ENCODE peak calls at places on chromosomes 6 and 20, in four cellular contexts. C is K562, S is A549, O is HepG2. V is an unnamed sample.

GRCh38 chr6:147709396-147710272 is 201.1 kb downstream of the SAMD5 start:
- DNase-seq in C (peak), S (no peak), O (peak), V (no peak)

GRCh38 chr6:100504786-100505737 is 40.3 kb upstream of the SIM1 start:
- DNase-seq in C (no peak), S (peak), O (no peak), V (no peak)

GRCh38 chr6:74415056-74415455 is 719.1 kb downstream of the CD109 start:
- DNase-seq in C (no peak), S (no peak), O (no peak), V (no peak)

GRCh38 chr6:28977351-28978136 is 27.6 kb downstream of the ZNF311 start:
- DNase-seq in C (no peak), S (no peak), O (no peak), V (no peak)

GRCh38 chr20:801678-802077 is 31.8 kb upstream of the FAM110A start:
- DNase-seq in C (no peak), S (no peak), O (no peak), V (no peak)

GRCh38 chr6:82410151-82410621 is 46.6 kb downstream of the TPBG start:
- DNase-seq in C (no peak), S (no peak), O (no peak), V (no peak)

GRCh38 chr6:105359419-105360366 is 43.2 kb downstream of the PREP start:
- DNase-seq in C (peak), S (peak), O (no peak), V (no peak)

GRCh38 chr6:147750420-147750819 is 241.9 kb downstream of the SAMD5 start:
- DNase-seq in C (no peak), S (no peak), O (no peak), V (no peak)

GRCh38 chr20:39800548-39800947 is 838.4 kb downstream of the DHX35 start:
- DNase-seq in C (no peak), S (peak), O (no peak), V (peak)

GRCh38 chr6:133764011-133764812 is 124.7 kb upstream of the TCF21 start:
- DNase-seq in C (no peak), S (no peak), O (no peak), V (no peak)

GRCh38 chr6:138571174-138571573 is 71.9 kb upstream of the NHSL1 start:
- DNase-seq in C (no peak), S (no peak), O (peak), V (no peak)

GRCh38 chr6:91697010-91697694 is 1110.3 kb upstream of the MAP3K7 start:
- DNase-seq in C (no peak), S (no peak), O (no peak), V (no peak)

GRCh38 chr20:9270831-9271230 is 201.9 kb downstream of the PLCB4 start:
- DNase-seq in C (no peak), S (peak), O (no peak), V (no peak)
- TF ChIP-seq HDAC2 in C (no peak), S (no peak), O (no peak), V (no peak)

DNA sequence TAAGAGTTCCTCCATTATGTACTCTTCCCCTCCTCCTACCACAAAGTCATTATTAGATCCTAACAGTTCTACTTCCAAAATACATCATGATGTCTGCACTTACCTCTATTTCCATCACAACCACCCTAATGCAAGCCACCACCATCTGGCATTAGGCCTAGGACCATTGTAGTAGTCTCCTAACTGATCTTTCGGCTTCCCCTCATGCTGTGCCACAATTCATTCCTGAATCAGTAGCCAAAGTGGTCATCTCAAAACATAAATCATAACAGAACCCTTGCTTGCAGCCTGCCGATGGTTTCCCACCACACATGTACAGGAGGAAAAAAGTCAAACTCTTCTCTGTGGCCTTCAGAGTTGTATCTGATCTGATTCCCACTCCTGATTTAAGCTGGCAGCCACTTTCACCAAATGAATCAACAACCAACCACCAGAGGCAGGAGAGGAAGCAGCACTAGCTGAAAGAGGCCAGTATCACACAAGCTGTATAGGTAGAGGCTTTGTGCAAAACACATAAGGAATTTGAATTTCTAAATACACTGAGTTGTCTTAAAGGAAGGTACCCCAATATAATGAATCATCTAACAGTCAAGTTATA is 26.1 kb downstream of the FAM184A start:
- DNase-seq in C (no peak), S (no peak), O (no peak), V (no peak)
- TF ChIP-seq ESRRA in C (no peak), S (no peak), O (no peak), V (no peak)

GRCh38 chr6:54846243-54846856 is at the start of gene FAM83B:
- DNase-seq in C (no peak), S (no peak), O (no peak), V (no peak)
- TF ChIP-seq HDAC2 in C (no peak), S (no peak), O (no peak), V (no peak)

GRCh38 chr20:35091808-35092523 is 641 bp downstream of the TRPC4AP start:
- DNase-seq in C (no peak), S (no peak), O (peak), V (no peak)
- TF ChIP-seq ESRRA in C (no peak), S (no peak), O (no peak), V (no peak)

DNA sequence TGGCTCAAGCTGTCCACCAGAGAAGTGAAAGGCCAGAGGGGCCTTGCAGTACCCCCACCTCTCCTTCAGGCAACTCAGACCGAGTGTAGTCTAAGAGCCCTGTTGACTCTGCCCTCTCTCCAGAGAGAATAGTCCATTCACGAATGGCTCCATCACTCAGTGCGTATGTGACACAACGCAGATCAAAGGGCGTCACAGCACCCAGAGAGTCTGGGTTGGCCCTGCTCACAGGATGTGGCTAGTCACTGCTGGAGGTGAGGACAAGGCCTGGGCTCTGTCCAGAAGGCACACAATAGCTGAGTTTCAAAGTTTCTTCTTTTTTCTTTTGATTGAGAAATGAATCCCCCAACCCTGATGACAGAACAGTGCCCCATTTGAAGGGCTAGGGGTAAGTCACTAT is 74.1 kb downstream of the TRMT11 start:
- DNase-seq in C (no peak), S (no peak), O (peak), V (no peak)
- TF ChIP-seq HDAC2 in C (no peak), S (no peak), O (no peak), V (no peak)

DNA sequence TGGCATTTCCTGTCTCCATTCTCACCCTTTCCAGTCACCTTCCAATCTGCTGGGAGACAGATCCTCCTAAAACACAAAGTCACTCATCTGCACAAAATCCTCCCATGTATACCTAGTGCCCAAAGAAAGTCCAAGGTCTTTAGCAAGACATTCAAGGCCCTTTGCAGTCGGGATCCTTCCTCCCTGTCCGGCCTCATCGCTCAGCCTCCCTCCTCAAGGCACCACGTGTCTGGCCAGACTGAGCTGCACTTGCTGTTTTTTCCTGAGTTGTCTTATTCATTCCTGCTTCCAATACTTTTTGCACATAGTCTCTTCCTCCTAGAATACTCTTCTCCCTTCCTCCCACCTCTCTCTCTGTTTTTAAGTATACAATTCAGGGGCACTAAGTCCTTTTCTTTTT is 1.4 kb downstream of the TRIM15 start:
- DNase-seq in C (no peak), S (no peak), O (no peak), V (no peak)
- TF ChIP-seq ESRRA in C (no peak), S (no peak), O (no peak), V (no peak)

GRCh38 chr20:62752671-62753501 is 43.4 kb upstream of the MRGBP start:
- DNase-seq in C (no peak), S (no peak), O (peak), V (no peak)
- TF ChIP-seq HDAC2 in C (no peak), S (no peak), O (no peak), V (no peak)

GRCh38 chr6:41097467-41098090 is 24.8 kb downstream of the NFYA start:
- DNase-seq in C (no peak), S (no peak), O (no peak), V (no peak)
- TF ChIP-seq ESRRA in C (no peak), S (no peak), O (no peak), V (no peak)

DNA sequence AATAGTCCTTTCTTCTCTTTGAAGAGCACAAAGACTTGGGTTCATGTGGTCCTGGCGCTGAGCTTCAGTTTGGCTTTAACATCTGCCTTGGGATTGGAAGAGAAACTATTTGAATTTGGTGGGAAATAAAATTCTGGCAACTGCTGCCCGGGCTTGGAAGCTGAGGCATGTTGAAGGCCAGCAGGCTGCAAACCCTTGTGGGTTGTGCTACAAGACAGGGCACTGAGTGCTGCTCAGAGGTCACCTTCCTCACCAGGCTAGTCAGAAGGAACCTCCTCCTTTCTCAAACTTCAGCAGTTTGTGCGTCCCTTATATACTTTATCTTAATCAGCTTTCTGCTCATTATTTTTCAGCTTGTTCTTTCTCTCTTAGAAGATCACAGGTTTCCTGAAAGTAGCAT is 238.4 kb upstream of the TBX18 start:
- DNase-seq in C (no peak), S (no peak), O (no peak), V (no peak)
- TF ChIP-seq HDAC2 in C (no peak), S (no peak), O (no peak), V (no peak)

GRCh38 chr6:13678255-13678983 is 33.2 kb downstream of the RANBP9 start:
- DNase-seq in C (peak), S (no peak), O (peak), V (no peak)
- TF ChIP-seq ESRRA in C (no peak), S (no peak), O (no peak), V (no peak)